ENCODE peak calls at places on chromosomes 6 and 20, in ten cellular contexts. One of them, this sample, is unnamed.

GRCh38 chr6:43699564-43700186 is 12.1 kb upstream of the MRPS18A start:
- DNase-seq in heart right ventricle: no peak
- DNase-seq in brain microvascular endothelial cell: peak
- DNase-seq in mucosa of descending colon: peak
- DNase-seq in bronchial epithelial cell: peak
- DNase-seq in prostate gland: peak
- DNase-seq in foreskin fibroblast: peak
- DNase-seq in neural progenitor cell: no peak
- DNase-seq in PC-9: peak
- DNase-seq in GM12865: no peak
- DNase-seq in this sample: no peak

GRCh38 chr20:57583289-57584257 is 22.7 kb downstream of the PCK1 start:
- DNase-seq in heart right ventricle: no peak
- DNase-seq in brain microvascular endothelial cell: no peak
- DNase-seq in mucosa of descending colon: peak
- DNase-seq in bronchial epithelial cell: no peak
- DNase-seq in prostate gland: no peak
- DNase-seq in foreskin fibroblast: no peak
- DNase-seq in neural progenitor cell: no peak
- DNase-seq in PC-9: no peak
- DNase-seq in GM12865: no peak
- DNase-seq in this sample: no peak

GRCh38 chr6:3287976-3288707 is 29.4 kb downstream of the PSMG4 start:
- DNase-seq in heart right ventricle: no peak
- DNase-seq in brain microvascular endothelial cell: no peak
- DNase-seq in mucosa of descending colon: no peak
- DNase-seq in bronchial epithelial cell: no peak
- DNase-seq in prostate gland: no peak
- DNase-seq in foreskin fibroblast: no peak
- DNase-seq in neural progenitor cell: no peak
- DNase-seq in PC-9: no peak
- DNase-seq in GM12865: no peak
- DNase-seq in this sample: no peak

GRCh38 chr6:9612489-9612888 is 802.4 kb downstream of the TFAP2A start:
- DNase-seq in heart right ventricle: no peak
- DNase-seq in brain microvascular endothelial cell: peak
- DNase-seq in mucosa of descending colon: no peak
- DNase-seq in bronchial epithelial cell: no peak
- DNase-seq in prostate gland: no peak
- DNase-seq in foreskin fibroblast: no peak
- DNase-seq in neural progenitor cell: no peak
- DNase-seq in PC-9: no peak
- DNase-seq in GM12865: no peak
- DNase-seq in this sample: no peak

GRCh38 chr20:17571153-17571527 is 1.3 kb downstream of the DSTN start:
- DNase-seq in heart right ventricle: no peak
- DNase-seq in brain microvascular endothelial cell: no peak
- DNase-seq in mucosa of descending colon: no peak
- DNase-seq in bronchial epithelial cell: no peak
- DNase-seq in prostate gland: no peak
- DNase-seq in foreskin fibroblast: no peak
- DNase-seq in neural progenitor cell: no peak
- DNase-seq in PC-9: no peak
- DNase-seq in GM12865: peak
- DNase-seq in this sample: no peak

GRCh38 chr6:169487579-169488205 is 214.1 kb downstream of the WDR27 start:
- DNase-seq in heart right ventricle: no peak
- DNase-seq in brain microvascular endothelial cell: no peak
- DNase-seq in mucosa of descending colon: no peak
- DNase-seq in bronchial epithelial cell: no peak
- DNase-seq in prostate gland: no peak
- DNase-seq in foreskin fibroblast: no peak
- DNase-seq in neural progenitor cell: no peak
- DNase-seq in PC-9: no peak
- DNase-seq in GM12865: no peak
- DNase-seq in this sample: no peak

GRCh38 chr6:80527552-80528052 is 421.1 kb downstream of the BCKDHB start:
- DNase-seq in heart right ventricle: no peak
- DNase-seq in brain microvascular endothelial cell: no peak
- DNase-seq in mucosa of descending colon: no peak
- DNase-seq in bronchial epithelial cell: peak
- DNase-seq in prostate gland: no peak
- DNase-seq in foreskin fibroblast: no peak
- DNase-seq in neural progenitor cell: no peak
- DNase-seq in PC-9: peak
- DNase-seq in GM12865: no peak
- DNase-seq in this sample: no peak

GRCh38 chr6:111842891-111843290 is 30.4 kb downstream of the FYN start:
- DNase-seq in heart right ventricle: no peak
- DNase-seq in brain microvascular endothelial cell: peak
- DNase-seq in mucosa of descending colon: no peak
- DNase-seq in bronchial epithelial cell: no peak
- DNase-seq in prostate gland: no peak
- DNase-seq in foreskin fibroblast: no peak
- DNase-seq in neural progenitor cell: peak
- DNase-seq in PC-9: no peak
- DNase-seq in GM12865: no peak
- DNase-seq in this sample: no peak

GRCh38 chr6:123967900-123968299 is 164.2 kb downstream of the NKAIN2 start:
- DNase-seq in heart right ventricle: no peak
- DNase-seq in brain microvascular endothelial cell: no peak
- DNase-seq in mucosa of descending colon: no peak
- DNase-seq in bronchial epithelial cell: no peak
- DNase-seq in prostate gland: no peak
- DNase-seq in foreskin fibroblast: no peak
- DNase-seq in neural progenitor cell: no peak
- DNase-seq in PC-9: no peak
- DNase-seq in GM12865: no peak
- DNase-seq in this sample: no peak

GRCh38 chr6:123962508-123962907 is 158.8 kb downstream of the NKAIN2 start:
- DNase-seq in heart right ventricle: no peak
- DNase-seq in brain microvascular endothelial cell: no peak
- DNase-seq in mucosa of descending colon: peak
- DNase-seq in bronchial epithelial cell: peak
- DNase-seq in prostate gland: no peak
- DNase-seq in foreskin fibroblast: no peak
- DNase-seq in neural progenitor cell: no peak
- DNase-seq in PC-9: no peak
- DNase-seq in GM12865: no peak
- DNase-seq in this sample: no peak

DNA sequence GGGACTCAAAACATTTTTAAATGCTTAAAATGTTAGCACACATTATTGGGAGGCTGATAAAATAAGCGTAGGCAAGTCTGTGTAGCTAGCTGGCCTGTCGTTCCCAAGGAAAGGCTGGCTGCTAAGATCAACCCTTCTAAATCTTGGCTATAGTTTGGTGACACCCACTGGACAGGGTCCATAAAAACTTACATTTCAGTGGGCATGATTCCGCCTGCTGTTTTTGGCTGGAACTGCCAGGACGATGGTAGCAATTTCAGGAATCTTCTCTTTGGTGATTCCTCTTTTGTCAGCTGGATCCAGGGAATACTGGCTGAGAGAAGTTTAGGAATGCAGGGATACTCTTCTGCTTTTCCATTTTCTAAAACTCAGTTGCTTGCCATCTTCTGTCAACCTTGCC is 162.2 kb downstream of the NKAIN2 start:
- DNase-seq in heart right ventricle: peak
- DNase-seq in brain microvascular endothelial cell: no peak
- DNase-seq in mucosa of descending colon: no peak
- DNase-seq in bronchial epithelial cell: peak
- DNase-seq in prostate gland: no peak
- DNase-seq in foreskin fibroblast: no peak
- DNase-seq in neural progenitor cell: peak
- DNase-seq in PC-9: no peak
- DNase-seq in GM12865: no peak
- DNase-seq in this sample: no peak
- TF ChIP-seq CTCF in heart right ventricle: peak
- TF ChIP-seq CTCF in brain microvascular endothelial cell: peak
- TF ChIP-seq CTCF in mucosa of descending colon: no peak
- TF ChIP-seq CTCF in bronchial epithelial cell: peak
- TF ChIP-seq CTCF in prostate gland: no peak
- TF ChIP-seq CTCF in foreskin fibroblast: no peak
- TF ChIP-seq CTCF in neural progenitor cell: peak
- TF ChIP-seq CTCF in PC-9: no peak
- TF ChIP-seq CTCF in GM12865: peak
- TF ChIP-seq CTCF in this sample: peak

GRCh38 chr6:18391018-18391417 is 3.9 kb downstream of the RNF144B start:
- DNase-seq in heart right ventricle: no peak
- DNase-seq in brain microvascular endothelial cell: no peak
- DNase-seq in mucosa of descending colon: no peak
- DNase-seq in bronchial epithelial cell: no peak
- DNase-seq in prostate gland: no peak
- DNase-seq in foreskin fibroblast: no peak
- DNase-seq in neural progenitor cell: no peak
- DNase-seq in PC-9: no peak
- DNase-seq in GM12865: no peak
- DNase-seq in this sample: no peak

GRCh38 chr6:18388942-18389341 is 1.8 kb downstream of the RNF144B start:
- DNase-seq in heart right ventricle: no peak
- DNase-seq in brain microvascular endothelial cell: peak
- DNase-seq in mucosa of descending colon: no peak
- DNase-seq in bronchial epithelial cell: peak
- DNase-seq in prostate gland: peak
- DNase-seq in foreskin fibroblast: peak
- DNase-seq in neural progenitor cell: no peak
- DNase-seq in PC-9: peak
- DNase-seq in GM12865: no peak
- DNase-seq in this sample: no peak

GRCh38 chr6:18390476-18390875 is 3.3 kb downstream of the RNF144B start:
- DNase-seq in heart right ventricle: no peak
- DNase-seq in brain microvascular endothelial cell: no peak
- DNase-seq in mucosa of descending colon: no peak
- DNase-seq in bronchial epithelial cell: no peak
- DNase-seq in prostate gland: no peak
- DNase-seq in foreskin fibroblast: no peak
- DNase-seq in neural progenitor cell: no peak
- DNase-seq in PC-9: no peak
- DNase-seq in GM12865: no peak
- DNase-seq in this sample: no peak

GRCh38 chr6:18388252-18388651 is 1.1 kb downstream of the RNF144B start:
- DNase-seq in heart right ventricle: no peak
- DNase-seq in brain microvascular endothelial cell: no peak
- DNase-seq in mucosa of descending colon: no peak
- DNase-seq in bronchial epithelial cell: peak
- DNase-seq in prostate gland: no peak
- DNase-seq in foreskin fibroblast: no peak
- DNase-seq in neural progenitor cell: no peak
- DNase-seq in PC-9: peak
- DNase-seq in GM12865: no peak
- DNase-seq in this sample: no peak

GRCh38 chr6:18389479-18389878 is 2.3 kb downstream of the RNF144B start:
- DNase-seq in heart right ventricle: no peak
- DNase-seq in brain microvascular endothelial cell: no peak
- DNase-seq in mucosa of descending colon: no peak
- DNase-seq in bronchial epithelial cell: no peak
- DNase-seq in prostate gland: no peak
- DNase-seq in foreskin fibroblast: peak
- DNase-seq in neural progenitor cell: no peak
- DNase-seq in PC-9: no peak
- DNase-seq in GM12865: no peak
- DNase-seq in this sample: no peak
- H3K4me3 ChIP-seq in heart right ventricle: peak
- H3K4me3 ChIP-seq in brain microvascular endothelial cell: no peak
- H3K4me3 ChIP-seq in mucosa of descending colon: no peak
- H3K4me3 ChIP-seq in bronchial epithelial cell: peak
- H3K4me3 ChIP-seq in prostate gland: peak
- H3K4me3 ChIP-seq in foreskin fibroblast: no peak
- H3K4me3 ChIP-seq in neural progenitor cell: no peak
- H3K4me3 ChIP-seq in PC-9: peak
- H3K4me3 ChIP-seq in GM12865: no peak
- H3K4me3 ChIP-seq in this sample: peak

DNA sequence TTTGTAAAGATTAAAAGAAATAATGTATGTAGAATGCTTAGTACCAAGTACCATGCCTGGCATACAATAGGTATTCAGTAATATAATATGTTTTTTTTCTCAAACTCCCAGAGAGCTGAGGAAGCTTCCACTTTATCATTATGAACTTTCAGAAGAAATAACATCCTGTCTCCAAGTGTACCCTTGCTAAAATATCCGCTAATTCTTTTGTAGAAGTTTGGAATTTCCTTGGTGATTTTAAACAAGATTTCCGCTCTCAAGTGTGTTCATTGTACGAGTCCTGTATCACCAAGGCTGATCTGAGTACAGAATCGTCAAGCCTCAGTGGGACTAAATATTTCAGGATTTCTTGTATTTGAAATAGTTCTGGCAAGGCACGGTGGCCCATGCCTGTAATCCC is 16.1 kb upstream of the RNF144B start:
- DNase-seq in heart right ventricle: no peak
- DNase-seq in brain microvascular endothelial cell: no peak
- DNase-seq in mucosa of descending colon: no peak
- DNase-seq in bronchial epithelial cell: no peak
- DNase-seq in prostate gland: no peak
- DNase-seq in foreskin fibroblast: no peak
- DNase-seq in neural progenitor cell: no peak
- DNase-seq in PC-9: no peak
- DNase-seq in GM12865: no peak
- DNase-seq in this sample: no peak
- TF ChIP-seq CTCF in heart right ventricle: no peak
- TF ChIP-seq CTCF in brain microvascular endothelial cell: no peak
- TF ChIP-seq CTCF in mucosa of descending colon: no peak
- TF ChIP-seq CTCF in bronchial epithelial cell: no peak
- TF ChIP-seq CTCF in prostate gland: no peak
- TF ChIP-seq CTCF in foreskin fibroblast: no peak
- TF ChIP-seq CTCF in neural progenitor cell: no peak
- TF ChIP-seq CTCF in PC-9: no peak
- TF ChIP-seq CTCF in GM12865: no peak
- TF ChIP-seq CTCF in this sample: no peak

GRCh38 chr20:19887566-19888268 is 129.4 kb upstream of the NAA20 start:
- DNase-seq in heart right ventricle: no peak
- DNase-seq in brain microvascular endothelial cell: no peak
- DNase-seq in mucosa of descending colon: no peak
- DNase-seq in bronchial epithelial cell: no peak
- DNase-seq in prostate gland: no peak
- DNase-seq in foreskin fibroblast: no peak
- DNase-seq in neural progenitor cell: no peak
- DNase-seq in PC-9: no peak
- DNase-seq in GM12865: no peak
- DNase-seq in this sample: no peak

GRCh38 chr20:19885981-19886665 is 128.1 kb downstream of the RIN2 start:
- DNase-seq in heart right ventricle: peak
- DNase-seq in brain microvascular endothelial cell: peak
- DNase-seq in mucosa of descending colon: peak
- DNase-seq in bronchial epithelial cell: peak
- DNase-seq in prostate gland: peak
- DNase-seq in foreskin fibroblast: no peak
- DNase-seq in neural progenitor cell: no peak
- DNase-seq in PC-9: peak
- DNase-seq in GM12865: no peak
- DNase-seq in this sample: no peak

GRCh38 chr20:19889011-19889953 is 127.9 kb upstream of the NAA20 start:
- DNase-seq in heart right ventricle: peak
- DNase-seq in brain microvascular endothelial cell: peak
- DNase-seq in mucosa of descending colon: no peak
- DNase-seq in bronchial epithelial cell: no peak
- DNase-seq in prostate gland: peak
- DNase-seq in foreskin fibroblast: no peak
- DNase-seq in neural progenitor cell: no peak
- DNase-seq in PC-9: no peak
- DNase-seq in GM12865: no peak
- DNase-seq in this sample: no peak

GRCh38 chr20:19886666-19887288 is 128.7 kb downstream of the RIN2 start:
- DNase-seq in heart right ventricle: no peak
- DNase-seq in brain microvascular endothelial cell: no peak
- DNase-seq in mucosa of descending colon: no peak
- DNase-seq in bronchial epithelial cell: peak
- DNase-seq in prostate gland: no peak
- DNase-seq in foreskin fibroblast: no peak
- DNase-seq in neural progenitor cell: peak
- DNase-seq in PC-9: no peak
- DNase-seq in GM12865: no peak
- DNase-seq in this sample: no peak

DNA sequence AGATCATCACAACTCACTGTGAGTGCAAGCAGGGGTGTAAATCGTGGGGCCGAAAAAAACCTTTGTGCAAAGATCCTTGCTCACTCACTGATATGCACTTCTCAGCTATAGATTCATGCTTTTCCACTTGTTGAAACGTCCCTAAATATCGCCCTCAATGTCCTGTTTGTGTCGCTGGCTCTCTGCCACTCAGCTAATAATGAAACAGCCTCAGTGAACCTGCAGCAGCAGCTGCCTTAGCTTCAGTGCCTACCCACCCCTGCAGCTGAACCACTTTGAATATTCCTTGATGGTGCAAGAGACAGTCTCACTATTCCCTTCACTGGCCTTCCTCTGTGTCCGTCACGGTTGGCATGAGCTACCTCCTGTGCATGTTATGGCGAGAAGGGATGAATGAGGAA is 128.9 kb upstream of the NAA20 start:
- DNase-seq in heart right ventricle: peak
- DNase-seq in brain microvascular endothelial cell: no peak
- DNase-seq in mucosa of descending colon: no peak
- DNase-seq in bronchial epithelial cell: peak
- DNase-seq in prostate gland: peak
- DNase-seq in foreskin fibroblast: no peak
- DNase-seq in neural progenitor cell: no peak
- DNase-seq in PC-9: no peak
- DNase-seq in GM12865: no peak
- DNase-seq in this sample: no peak
- H3K4me3 ChIP-seq in heart right ventricle: peak
- H3K4me3 ChIP-seq in brain microvascular endothelial cell: no peak
- H3K4me3 ChIP-seq in mucosa of descending colon: no peak
- H3K4me3 ChIP-seq in bronchial epithelial cell: no peak
- H3K4me3 ChIP-seq in prostate gland: no peak
- H3K4me3 ChIP-seq in foreskin fibroblast: no peak
- H3K4me3 ChIP-seq in neural progenitor cell: no peak
- H3K4me3 ChIP-seq in PC-9: no peak
- H3K4me3 ChIP-seq in GM12865: no peak
- H3K4me3 ChIP-seq in this sample: peak

This sample was measured in coronary artery.